ENCODE peak calls at places on chromosome 21, in ten cellular contexts. Y is neural progenitor cell, M is LNCaP clone FGC, K is retinal pigment epithelial cell, U is GM10248, L is left lung, P is HFF-Myc, Z is neural crest cell, E is K562, H is MM.1S. O is an unnamed sample.

GRCh38 chr21:33899199-33899598 is 16.4 kb downstream of the ATP5PO start:
- DNase-seq in Y (no peak), M (no peak), K (no peak), U (no peak), L (no peak), P (no peak), Z (no peak), E (no peak), H (no peak), O (no peak)

GRCh38 chr21:42830456-42831455 is 48.6 kb downstream of the WDR4 start:
- DNase-seq in Y (no peak), M (no peak), K (no peak), U (no peak), L (no peak), P (no peak), Z (no peak), E (peak), H (no peak), O (no peak)

GRCh38 chr21:28587748-28588147 is 404.9 kb downstream of the LTN1 start:
- DNase-seq in Y (no peak), M (peak), K (no peak), U (no peak), L (no peak), P (peak), Z (no peak), E (no peak), H (no peak), O (peak)

GRCh38 chr21:46005481-46005881 is 23.9 kb downstream of the COL6A1 start:
- DNase-seq in Y (no peak), M (no peak), K (no peak), U (no peak), L (peak), P (no peak), Z (no peak), E (no peak), H (no peak), O (no peak)

GRCh38 chr21:44706706-44707615 is 4.4 kb downstream of the TSPEAR start:
- DNase-seq in Y (peak), M (no peak), K (no peak), U (no peak), L (peak), P (no peak), Z (no peak), E (no peak), H (no peak), O (no peak)

GRCh38 chr21:44047996-44048560 is 36.0 kb downstream of the TRAPPC10 start:
- DNase-seq in Y (no peak), M (no peak), K (no peak), U (no peak), L (no peak), P (no peak), Z (no peak), E (no peak), H (no peak), O (no peak)

GRCh38 chr21:26842300-26842699 is 2.9 kb downstream of the ADAMTS1 start:
- DNase-seq in Y (no peak), M (no peak), K (no peak), U (no peak), L (no peak), P (no peak), Z (no peak), E (no peak), H (no peak), O (no peak)

GRCh38 chr21:29105218-29105617 is 25.2 kb upstream of the MAP3K7CL start:
- DNase-seq in Y (no peak), M (no peak), K (no peak), U (no peak), L (no peak), P (no peak), Z (no peak), E (no peak), H (no peak), O (no peak)

GRCh38 chr21:27734146-27734545 is 767.3 kb upstream of the ADAMTS5 start:
- DNase-seq in Y (no peak), M (no peak), K (peak), U (no peak), L (no peak), P (peak), Z (no peak), E (no peak), H (no peak), O (peak)

GRCh38 chr21:44985441-44986401 is 45.9 kb downstream of the SLX9 start:
- DNase-seq in Y (no peak), M (no peak), K (no peak), U (no peak), L (peak), P (no peak), Z (no peak), E (no peak), H (no peak), O (no peak)

GRCh38 chr21:39705849-39706248 is 39.1 kb upstream of the IGSF5 start:
- DNase-seq in Y (no peak), M (no peak), K (no peak), U (no peak), L (no peak), P (no peak), Z (no peak), E (no peak), H (peak), O (peak)
- TF ChIP-seq CTCF in Y (no peak), M (peak), K (peak), U (no peak), L (no peak), P (no peak), Z (no peak), E (peak), H (peak), O (peak)

DNA sequence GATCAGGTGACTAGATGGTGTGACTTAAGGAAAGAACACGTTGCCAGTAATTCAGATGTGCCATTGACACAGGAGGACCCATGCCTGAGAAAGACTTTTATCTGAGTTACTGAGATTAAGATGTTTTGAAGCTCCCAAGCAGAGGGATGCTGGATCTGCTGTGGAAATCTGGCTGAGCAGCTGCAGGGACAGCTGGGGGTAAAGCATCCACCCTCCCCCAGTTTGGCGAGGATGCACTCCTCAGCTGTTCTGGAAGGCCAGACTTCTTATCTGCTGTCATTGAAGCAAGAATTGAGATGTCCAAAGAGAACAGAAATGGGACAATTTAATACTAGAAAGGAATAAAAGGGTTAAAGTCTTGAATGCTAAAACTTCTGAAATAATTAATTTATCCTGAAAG is 25.7 kb downstream of the TTC3 start:
- DNase-seq in Y (no peak), M (no peak), K (no peak), U (no peak), L (no peak), P (no peak), Z (no peak), E (no peak), H (no peak), O (no peak)
- TF ChIP-seq CTCF in Y (no peak), M (no peak), K (no peak), U (no peak), L (no peak), P (no peak), Z (no peak), E (no peak), H (no peak), O (no peak)

GRCh38 chr21:41699311-41699710 is 67.5 kb downstream of the RIPK4 start:
- DNase-seq in Y (no peak), M (no peak), K (no peak), U (no peak), L (no peak), P (no peak), Z (no peak), E (no peak), H (no peak), O (no peak)

GRCh38 chr21:41691205-41692203 is 75.3 kb downstream of the RIPK4 start:
- DNase-seq in Y (no peak), M (no peak), K (no peak), U (no peak), L (no peak), P (no peak), Z (no peak), E (no peak), H (no peak), O (no peak)

GRCh38 chr21:41698071-41698470 is 68.8 kb downstream of the RIPK4 start:
- DNase-seq in Y (no peak), M (no peak), K (no peak), U (no peak), L (no peak), P (no peak), Z (no peak), E (no peak), H (no peak), O (no peak)

GRCh38 chr21:41692216-41692615 is 74.6 kb downstream of the RIPK4 start:
- DNase-seq in Y (no peak), M (no peak), K (no peak), U (no peak), L (no peak), P (no peak), Z (no peak), E (no peak), H (no peak), O (no peak)

DNA sequence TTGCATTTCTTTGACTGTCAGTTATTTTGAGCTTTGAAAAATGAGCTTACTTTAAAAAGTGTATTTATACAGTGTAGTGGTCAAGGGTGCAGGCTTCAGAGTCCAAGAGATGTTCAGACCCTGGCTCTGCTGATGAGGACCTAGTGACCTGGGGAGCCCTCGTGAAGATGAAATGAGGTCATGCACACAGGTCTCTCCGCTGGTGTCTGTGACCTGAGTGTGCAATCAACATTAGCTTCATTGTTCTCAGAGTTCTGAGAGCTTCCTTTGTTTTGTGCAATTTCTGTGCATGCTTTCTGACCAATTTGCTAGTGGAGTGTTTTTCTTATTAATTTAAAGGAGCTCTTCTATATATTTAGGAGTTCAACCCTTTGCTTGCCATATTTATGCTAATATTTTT is 71.3 kb downstream of the RIPK4 start:
- DNase-seq in Y (no peak), M (no peak), K (no peak), U (no peak), L (no peak), P (no peak), Z (no peak), E (no peak), H (no peak), O (no peak)
- TF ChIP-seq CTCF in Y (no peak), M (no peak), K (no peak), U (no peak), L (no peak), P (no peak), Z (no peak), E (no peak), H (no peak), O (no peak)

DNA sequence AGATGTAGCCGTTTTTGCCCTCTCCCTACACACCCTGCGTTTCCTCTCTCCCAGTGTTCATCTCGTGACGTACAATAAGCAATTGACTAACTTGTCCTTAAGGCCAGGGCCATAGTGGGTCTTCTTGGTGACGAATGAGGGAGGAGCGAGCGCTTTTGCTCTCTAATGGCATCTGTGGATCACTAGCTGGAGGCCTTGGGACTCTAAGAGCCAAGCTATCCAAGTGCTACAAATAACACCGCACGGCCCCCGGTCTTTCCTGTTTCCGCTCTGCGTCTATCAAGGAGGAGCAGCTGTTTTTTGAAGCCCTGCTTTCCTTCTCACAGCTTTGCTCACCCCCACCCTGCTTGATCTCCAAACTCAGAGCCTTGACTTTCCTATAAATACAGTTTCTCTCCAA is 25.2 kb downstream of the EVA1C start:
- DNase-seq in Y (no peak), M (no peak), K (no peak), U (no peak), L (no peak), P (no peak), Z (no peak), E (no peak), H (no peak), O (no peak)
- TF ChIP-seq CTCF in Y (no peak), M (no peak), K (no peak), U (no peak), L (no peak), P (no peak), Z (no peak), E (no peak), H (no peak), O (no peak)

GRCh38 chr21:31354122-31354521 is 10.1 kb upstream of the TIAM1 start:
- DNase-seq in Y (no peak), M (no peak), K (no peak), U (no peak), L (no peak), P (no peak), Z (no peak), E (no peak), H (no peak), O (no peak)

GRCh38 chr21:31360717-31361116 is 16.7 kb upstream of the TIAM1 start:
- DNase-seq in Y (no peak), M (no peak), K (no peak), U (no peak), L (no peak), P (no peak), Z (no peak), E (no peak), H (no peak), O (no peak)

GRCh38 chr21:31354604-31355443 is 10.8 kb upstream of the TIAM1 start:
- DNase-seq in Y (no peak), M (peak), K (peak), U (no peak), L (no peak), P (peak), Z (no peak), E (no peak), H (no peak), O (peak)

GRCh38 chr21:31352841-31353240 is 8.8 kb upstream of the TIAM1 start:
- DNase-seq in Y (no peak), M (no peak), K (no peak), U (no peak), L (no peak), P (no peak), Z (no peak), E (no peak), H (no peak), O (no peak)

DNA sequence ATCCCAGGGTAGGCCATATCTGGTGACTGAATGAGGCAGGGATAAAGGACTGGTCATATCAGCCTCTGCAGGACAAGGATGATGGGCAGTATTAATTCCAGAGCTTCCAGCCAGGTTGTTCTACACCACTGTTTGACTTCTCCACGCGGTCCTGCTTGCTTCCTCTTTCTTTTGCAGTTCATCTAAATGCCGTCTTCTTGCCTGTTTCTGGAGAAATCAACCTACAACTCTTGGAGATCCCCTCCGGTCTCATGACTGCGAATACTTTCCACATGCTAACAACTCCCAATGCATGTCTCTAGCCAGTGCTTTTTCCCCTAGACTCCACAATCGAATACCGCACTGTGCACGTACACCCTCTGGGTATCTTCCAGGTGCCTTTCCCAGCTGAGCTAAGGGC is 14.1 kb upstream of the TIAM1 start:
- DNase-seq in Y (no peak), M (no peak), K (no peak), U (no peak), L (no peak), P (no peak), Z (no peak), E (no peak), H (no peak), O (no peak)
- TF ChIP-seq CTCF in Y (no peak), M (no peak), K (no peak), U (no peak), L (no peak), P (no peak), Z (no peak), E (no peak), H (no peak), O (no peak)

GRCh38 chr21:17921579-17922530 is 102.7 kb upstream of the C21orf91 start:
- DNase-seq in Y (no peak), M (peak), K (no peak), U (no peak), L (no peak), P (peak), Z (no peak), E (no peak), H (no peak), O (peak)

GRCh38 chr21:17925000-17925610 is 105.9 kb upstream of the C21orf91 start:
- DNase-seq in Y (peak), M (no peak), K (no peak), U (peak), L (no peak), P (peak), Z (peak), E (peak), H (peak), O (peak)

GRCh38 chr21:17930102-17930501 is 110.9 kb upstream of the C21orf91 start:
- DNase-seq in Y (peak), M (no peak), K (no peak), U (no peak), L (no peak), P (no peak), Z (no peak), E (no peak), H (no peak), O (no peak)

GRCh38 chr21:17929514-17929913 is 110.4 kb upstream of the C21orf91 start:
- DNase-seq in Y (peak), M (no peak), K (peak), U (no peak), L (no peak), P (no peak), Z (no peak), E (no peak), H (no peak), O (no peak)

DNA sequence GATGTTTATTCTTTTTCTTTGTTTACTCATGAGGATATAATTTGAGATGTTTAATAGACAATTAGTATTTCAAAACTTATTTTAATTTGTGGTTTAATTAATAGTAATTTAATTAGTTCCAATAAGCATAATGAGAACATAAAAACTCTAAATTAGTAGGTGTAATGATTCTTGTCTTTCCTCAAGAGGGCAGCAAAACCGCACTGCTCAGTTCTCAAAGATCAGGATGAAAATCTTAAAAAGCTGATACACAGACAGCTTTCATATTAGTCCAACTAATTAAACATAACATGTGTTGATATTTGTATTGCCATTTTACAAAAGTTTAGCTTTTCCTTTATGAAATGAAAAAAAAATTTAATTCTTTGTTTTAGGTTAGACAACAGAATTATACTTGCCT is 106.7 kb upstream of the C21orf91 start:
- DNase-seq in Y (peak), M (no peak), K (no peak), U (no peak), L (no peak), P (no peak), Z (no peak), E (no peak), H (peak), O (no peak)
- TF ChIP-seq CTCF in Y (peak), M (peak), K (peak), U (peak), L (no peak), P (peak), Z (peak), E (peak), H (peak), O (peak)

GRCh38 chr21:37462087-37462861 is 95.7 kb downstream of the DYRK1A start:
- DNase-seq in Y (peak), M (no peak), K (no peak), U (no peak), L (no peak), P (no peak), Z (no peak), E (no peak), H (no peak), O (no peak)

GRCh38 chr21:37461494-37461893 is 94.9 kb downstream of the DYRK1A start:
- DNase-seq in Y (no peak), M (no peak), K (no peak), U (peak), L (no peak), P (no peak), Z (no peak), E (no peak), H (peak), O (no peak)

GRCh38 chr21:37459575-37459974 is 93.0 kb downstream of the DYRK1A start:
- DNase-seq in Y (no peak), M (no peak), K (no peak), U (no peak), L (no peak), P (no peak), Z (no peak), E (no peak), H (no peak), O (no peak)

GRCh38 chr21:37458669-37459276 is 92.2 kb downstream of the DYRK1A start:
- DNase-seq in Y (no peak), M (no peak), K (no peak), U (no peak), L (no peak), P (no peak), Z (no peak), E (no peak), H (no peak), O (no peak)

DNA sequence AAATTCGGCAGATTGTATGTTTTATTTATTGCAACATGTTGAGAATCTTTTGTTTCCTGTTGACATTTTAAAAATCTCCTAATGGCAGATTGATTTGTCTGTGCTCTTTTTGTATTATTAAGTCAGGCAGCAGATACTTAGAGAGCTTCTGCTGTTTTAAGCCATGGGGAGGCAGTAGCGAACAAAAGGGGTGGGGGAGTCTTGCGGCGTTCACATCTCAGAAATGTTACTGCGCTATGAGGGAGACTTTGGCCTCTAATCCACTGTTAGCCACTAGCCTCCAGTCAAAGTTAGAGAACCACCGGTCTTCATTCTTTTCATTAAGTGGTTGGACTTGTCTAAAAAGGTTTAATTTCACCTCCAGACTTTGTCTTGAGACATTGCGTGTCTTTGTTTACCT is 93.6 kb downstream of the DYRK1A start:
- DNase-seq in Y (peak), M (no peak), K (no peak), U (no peak), L (no peak), P (no peak), Z (no peak), E (peak), H (no peak), O (no peak)
- TF ChIP-seq CTCF in Y (peak), M (no peak), K (peak), U (no peak), L (no peak), P (peak), Z (peak), E (peak), H (no peak), O (no peak)

GRCh38 chr21:15852146-15852545 is 122.4 kb downstream of the USP25 start:
- DNase-seq in Y (no peak), M (no peak), K (no peak), U (no peak), L (no peak), P (no peak), Z (no peak), E (no peak), H (no peak), O (no peak)

GRCh38 chr21:15849925-15850324 is 120.1 kb downstream of the USP25 start:
- DNase-seq in Y (no peak), M (no peak), K (no peak), U (no peak), L (no peak), P (no peak), Z (no peak), E (no peak), H (no peak), O (no peak)

GRCh38 chr21:15856813-15857212 is 127.0 kb downstream of the USP25 start:
- DNase-seq in Y (no peak), M (no peak), K (no peak), U (no peak), L (no peak), P (no peak), Z (no peak), E (no peak), H (no peak), O (no peak)

GRCh38 chr21:15850645-15851044 is 120.9 kb downstream of the USP25 start:
- DNase-seq in Y (no peak), M (no peak), K (peak), U (no peak), L (no peak), P (no peak), Z (no peak), E (no peak), H (no peak), O (no peak)

DNA sequence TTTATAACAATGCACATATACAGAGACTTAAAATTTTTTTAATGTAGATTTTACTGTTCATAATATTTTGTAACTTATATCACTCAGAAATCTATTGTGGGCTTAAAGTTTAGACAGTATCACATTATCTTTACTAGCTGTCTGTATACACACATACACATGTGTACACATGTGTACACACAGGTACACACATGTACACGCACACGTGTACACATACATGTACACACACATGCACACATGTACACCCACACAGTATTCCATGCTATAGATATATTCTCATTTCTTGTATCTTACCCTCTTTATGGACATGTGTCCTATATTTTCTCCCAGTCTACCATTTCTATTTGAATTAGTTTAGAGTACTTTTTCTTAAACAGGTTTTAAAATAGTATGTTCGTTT is 123.3 kb downstream of the USP25 start:
- DNase-seq in Y (no peak), M (no peak), K (no peak), U (no peak), L (no peak), P (no peak), Z (no peak), E (no peak), H (no peak), O (no peak)
- TF ChIP-seq CTCF in Y (no peak), M (no peak), K (no peak), U (no peak), L (no peak), P (no peak), Z (no peak), E (no peak), H (no peak), O (no peak)